ENCODE peak calls at places on chromosome 20, in nine cellular contexts. Q is H1; W is suprapubic skin; H is DND-41; A is SK-N-SH; V is CD8-positive, alpha-beta T cell; M is neural progenitor cell; Y is uterus; O is heart right ventricle. U is an unnamed sample. For H3K36me3, the result is how much of the 10 kb centered on the place peaks cover.

GRCh38 chr20:13017883-13018535 is 9.2 kb downstream of the SPTLC3 start:
- DNase-seq in A (no peak), M (no peak), Y (no peak), Q (no peak), W (no peak), O (no peak), H (no peak), V (no peak), U (no peak)

GRCh38 chr20:62205618-62206387 is 14.3 kb downstream of the HRH3 start:
- DNase-seq in M (no peak), Y (no peak), A (no peak), V (no peak), W (no peak), H (no peak), Q (no peak), O (peak), U (peak)

GRCh38 chr20:50536333-50536732 is 26.1 kb downstream of the PTPN1 start:
- DNase-seq in A (no peak), Q (no peak), M (peak), V (no peak), H (no peak), Y (no peak), O (no peak), W (no peak), U (no peak)

GRCh38 chr20:61901421-61902212 is 164.1 kb downstream of the TAF4 start:
- DNase-seq in V (no peak), A (no peak), Q (no peak), O (peak), M (no peak), Y (no peak), H (no peak), W (no peak), U (no peak)

GRCh38 chr20:435558-435957 is 26.8 kb downstream of the TBC1D20 start:
- DNase-seq in Q (no peak), O (no peak), H (no peak), V (no peak), W (no peak), Y (no peak), A (no peak), M (no peak), U (no peak)

GRCh38 chr20:21522479-21523397 is 8.9 kb upstream of the NKX2-2 start:
- DNase-seq in O (no peak), A (peak), Q (peak), V (no peak), H (no peak), Y (no peak), W (no peak), M (peak), U (no peak)

GRCh38 chr20:4459081-4459480 is 262.6 kb upstream of the PRND start:
- DNase-seq in O (no peak), W (no peak), A (no peak), M (no peak), Y (no peak), V (no peak), Q (no peak), H (no peak), U (no peak)

GRCh38 chr20:17841751-17842191 is 126.8 kb downstream of the SNX5 start:
- DNase-seq in M (no peak), O (peak), Y (peak), V (no peak), Q (no peak), H (no peak), A (no peak), W (no peak), U (no peak)

GRCh38 chr20:4060054-4060795 is 44.9 kb upstream of the RNF24 start:
- DNase-seq in M (no peak), Q (no peak), H (no peak), O (peak), Y (peak), W (no peak), A (no peak), V (no peak), U (peak)

GRCh38 chr20:38152175-38153010 is 12.7 kb downstream of the TGM2 start:
- DNase-seq in H (no peak), W (peak), Q (no peak), V (no peak), Y (peak), M (no peak), O (peak), A (peak), U (peak)

GRCh38 chr20:48793776-48794175 is 34.0 kb downstream of the PREX1 start:
- DNase-seq in V (no peak), H (no peak), O (no peak), W (no peak), Q (no peak), M (no peak), Y (no peak), A (no peak), U (no peak)

GRCh38 chr20:13863244-13863643 is 78.4 kb downstream of the NDUFAF5 start:
- DNase-seq in Q (no peak), Y (no peak), O (no peak), A (no peak), M (no peak), W (no peak), H (no peak), V (no peak), U (no peak)

GRCh38 chr20:36585410-36586125 is 12.2 kb downstream of the TGIF2 start:
- DNase-seq in Y (no peak), M (peak), A (no peak), W (no peak), O (no peak), V (no peak), Q (peak), H (no peak), U (no peak)

GRCh38 chr20:49712918-49713778 is 530 bp downstream of the B4GALT5 start:
- DNase-seq in W (peak), O (peak), Y (peak), Q (peak), V (peak), A (peak), M (peak), H (peak), U (peak)

GRCh38 chr20:6504826-6505225 is 262.7 kb upstream of the BMP2 start:
- DNase-seq in W (no peak), Q (no peak), M (no peak), A (no peak), Y (no peak), V (no peak), H (no peak), O (no peak), U (no peak)

GRCh38 chr20:47501117-47501482 is 587 bp upstream of the NCOA3 start:
- DNase-seq in V (no peak), Y (no peak), H (no peak), Q (no peak), O (no peak), A (no peak), W (peak), M (no peak), U (no peak)

GRCh38 chr20:19889011-19889953 is 127.9 kb upstream of the NAA20 start:
- DNase-seq in O (peak), V (no peak), W (no peak), M (no peak), H (no peak), Y (peak), A (no peak), Q (no peak), U (no peak)

GRCh38 chr20:53900380-53900999 is 169.9 kb downstream of the BCAS1 start:
- DNase-seq in M (no peak), A (no peak), Q (no peak), W (no peak), Y (no peak), H (no peak), V (no peak), O (no peak), U (no peak)

GRCh38 chr20:19457551-19457950 is 245.1 kb downstream of the SLC24A3 start:
- DNase-seq in V (no peak), H (no peak), Y (no peak), W (no peak), O (no peak), M (no peak), Q (no peak), A (no peak), U (no peak)

GRCh38 chr20:8532169-8532568 is 400.1 kb downstream of the PLCB1 start:
- DNase-seq in V (no peak), M (no peak), Y (no peak), O (no peak), H (no peak), W (no peak), A (no peak), Q (no peak), U (no peak)

GRCh38 chr20:1646975-1647431 is 10.6 kb downstream of the SIRPG start:
- DNase-seq in Y (no peak), M (no peak), A (no peak), O (no peak), Q (peak), W (no peak), V (no peak), H (no peak), U (no peak)

GRCh38 chr20:3559637-3560036 is 88.8 kb downstream of the ATRN start:
- DNase-seq in V (no peak), H (no peak), M (no peak), A (no peak), Q (no peak), O (no peak), Y (no peak), W (no peak), U (no peak)

GRCh38 chr20:63706027-63706695 is 1.6 kb downstream of the ARFRP1 start:
- DNase-seq in Q (no peak), H (no peak), W (peak), V (no peak), Y (no peak), A (no peak), M (no peak), O (no peak), U (peak)

GRCh38 chr20:63709149-63709527 is 1.3 kb downstream of the ZGPAT start:
- DNase-seq in V (no peak), Q (no peak), H (no peak), O (no peak), A (no peak), M (no peak), W (peak), Y (no peak), U (no peak)

GRCh38 chr20:63707558-63708300 is at the start of the genes ARFRP1 and ZGPAT:
- DNase-seq in M (peak), O (peak), A (peak), Y (peak), V (peak), H (peak), W (peak), Q (peak), U (peak)

GRCh38 chr20:63706852-63707557 is 771 bp downstream of the ARFRP1 start:
- DNase-seq in O (peak), Y (peak), A (peak), W (peak), H (peak), M (peak), V (no peak), Q (peak), U (peak)

GRCh38 chr20:63708301-63709148 is 686 bp downstream of the ZGPAT start:
- DNase-seq in A (peak), Y (no peak), H (no peak), W (peak), V (no peak), O (no peak), Q (peak), M (peak), U (peak)
- H3K36me3 ChIP-seq in A (under half), Y (under half), H (half or more), W (half or more), V (under half), O (under half), Q (under half), M (under half), U (under half)

GRCh38 chr20:25295386-25296093 is 47.7 kb downstream of the PYGB start:
- DNase-seq in M (no peak), O (peak), H (no peak), V (no peak), W (no peak), Q (no peak), Y (no peak), A (peak), U (no peak)

GRCh38 chr20:25296094-25297093 is 48.5 kb downstream of the PYGB start:
- DNase-seq in H (peak), V (no peak), A (no peak), Q (no peak), W (no peak), Y (no peak), O (no peak), M (peak), U (no peak)

GRCh38 chr20:25293507-25293906 is 45.6 kb downstream of the PYGB start:
- DNase-seq in W (no peak), M (no peak), O (no peak), H (no peak), A (no peak), V (no peak), Y (no peak), Q (no peak), U (no peak)

GRCh38 chr20:25293910-25294458 is 46.1 kb downstream of the PYGB start:
- DNase-seq in O (no peak), W (no peak), Y (no peak), Q (no peak), H (no peak), M (no peak), A (no peak), V (no peak), U (no peak)

GRCh38 chr20:25294459-25295385 is 46.8 kb downstream of the PYGB start:
- DNase-seq in M (peak), H (peak), Q (peak), A (peak), O (no peak), Y (peak), V (peak), W (no peak), U (no peak)
- TF ChIP-seq CTCF in M (peak), H (peak), Q (peak), A (peak), O (peak), Y (peak), V (peak), W (peak), U (peak)

GRCh38 chr20:34938466-34939163 is 17.0 kb downstream of the GSS start:
- DNase-seq in H (no peak), O (peak), A (no peak), M (no peak), Y (no peak), V (no peak), Q (no peak), W (no peak), U (peak)
- H3K4me3 ChIP-seq in H (no peak), O (no peak), A (no peak), M (no peak), Y (no peak), V (no peak), Q (no peak), W (no peak), U (no peak)

GRCh38 chr20:59042796-59043621 is 423 bp upstream of the PRELID3B start:
- DNase-seq in M (peak), H (peak), Y (peak), V (peak), Q (peak), W (peak), A (peak), O (peak), U (peak)

GRCh38 chr20:59044295-59044694 is 1.7 kb upstream of the PRELID3B start:
- DNase-seq in Y (no peak), M (no peak), A (no peak), H (no peak), Q (no peak), V (no peak), W (no peak), O (no peak), U (no peak)

GRCh38 chr20:59042151-59042795 is at the start of gene PRELID3B:
- DNase-seq in Q (no peak), O (no peak), A (peak), Y (no peak), H (peak), M (peak), V (no peak), W (no peak), U (peak)

GRCh38 chr20:59044796-59045195 is 2.2 kb upstream of the PRELID3B start:
- DNase-seq in V (no peak), Q (no peak), A (no peak), W (no peak), Y (no peak), O (no peak), H (no peak), M (no peak), U (no peak)

GRCh38 chr20:59043698-59044097 is 1.1 kb upstream of the PRELID3B start:
- DNase-seq in V (no peak), O (no peak), H (no peak), M (no peak), W (no peak), Y (no peak), A (no peak), Q (no peak), U (no peak)
- H3K36me3 ChIP-seq in V (under half), O (under half), H (under half), M (under half), W (under half), Y (under half), A (under half), Q (under half), U (under half)

GRCh38 chr20:41352666-41353065 is 12.0 kb downstream of the LPIN3 start:
- DNase-seq in Q (no peak), H (no peak), V (no peak), W (no peak), A (no peak), M (no peak), Y (no peak), O (no peak), U (no peak)
- TF ChIP-seq CTCF in Q (peak), H (peak), V (no peak), W (no peak), A (no peak), M (no peak), Y (no peak), O (no peak), U (no peak)

GRCh38 chr20:45103072-45103471 is 2.1 kb upstream of the KCNS1 start:
- DNase-seq in W (no peak), V (no peak), A (no peak), Q (no peak), O (no peak), M (no peak), H (no peak), Y (no peak), U (no peak)
- H3K4me3 ChIP-seq in W (no peak), V (no peak), A (no peak), Q (no peak), O (no peak), M (no peak), H (no peak), Y (no peak), U (no peak)

U was measured in mucosa of descending colon.